ENCODE peak calls at places on chromosome 14, in six cellular contexts. One of them, this sample, is unnamed.

GRCh38 chr14:96086032-96086431 is 46.9 kb downstream of the C14orf132 start:
- DNase-seq in activated naive CD8-positive, alpha-beta T cell treated with anti-CD3 and anti-CD28 coated beads, Interleukin-2, amount 50 U/mL, for 24 hours: no peak
- DNase-seq in body of pancreas: no peak
- DNase-seq in MCF 10A: peak
- DNase-seq in fibroblast of the conjunctiva: peak
- DNase-seq in GM18507: no peak
- DNase-seq in this sample: no peak

GRCh38 chr14:91924871-91925726 is 22.4 kb downstream of the FBLN5 start:
- DNase-seq in activated naive CD8-positive, alpha-beta T cell treated with anti-CD3 and anti-CD28 coated beads, Interleukin-2, amount 50 U/mL, for 24 hours: no peak
- DNase-seq in body of pancreas: no peak
- DNase-seq in fibroblast of the conjunctiva: no peak
- DNase-seq in GM18507: no peak
- DNase-seq in MCF 10A: no peak
- DNase-seq in this sample: no peak

GRCh38 chr14:44030963-44031362 is 476.1 kb downstream of the FSCB start:
- DNase-seq in GM18507: no peak
- DNase-seq in MCF 10A: no peak
- DNase-seq in fibroblast of the conjunctiva: no peak
- DNase-seq in body of pancreas: no peak
- DNase-seq in activated naive CD8-positive, alpha-beta T cell treated with anti-CD3 and anti-CD28 coated beads, Interleukin-2, amount 50 U/mL, for 24 hours: no peak
- DNase-seq in this sample: no peak

GRCh38 chr14:74403619-74404417 is 22.2 kb downstream of the SYNDIG1L start:
- DNase-seq in body of pancreas: no peak
- DNase-seq in fibroblast of the conjunctiva: no peak
- DNase-seq in GM18507: no peak
- DNase-seq in activated naive CD8-positive, alpha-beta T cell treated with anti-CD3 and anti-CD28 coated beads, Interleukin-2, amount 50 U/mL, for 24 hours: no peak
- DNase-seq in MCF 10A: no peak
- DNase-seq in this sample: no peak

GRCh38 chr14:65880507-65880906 is 468.0 kb downstream of the FUT8 start:
- DNase-seq in GM18507: no peak
- DNase-seq in fibroblast of the conjunctiva: no peak
- DNase-seq in activated naive CD8-positive, alpha-beta T cell treated with anti-CD3 and anti-CD28 coated beads, Interleukin-2, amount 50 U/mL, for 24 hours: no peak
- DNase-seq in body of pancreas: no peak
- DNase-seq in MCF 10A: no peak
- DNase-seq in this sample: no peak

GRCh38 chr14:71625175-71625574 is 307.1 kb upstream of the RGS6 start:
- DNase-seq in body of pancreas: no peak
- DNase-seq in activated naive CD8-positive, alpha-beta T cell treated with anti-CD3 and anti-CD28 coated beads, Interleukin-2, amount 50 U/mL, for 24 hours: no peak
- DNase-seq in fibroblast of the conjunctiva: no peak
- DNase-seq in GM18507: no peak
- DNase-seq in MCF 10A: peak
- DNase-seq in this sample: no peak

GRCh38 chr14:40463886-40464285 is 1031.7 kb upstream of the FBXO33 start:
- DNase-seq in activated naive CD8-positive, alpha-beta T cell treated with anti-CD3 and anti-CD28 coated beads, Interleukin-2, amount 50 U/mL, for 24 hours: no peak
- DNase-seq in GM18507: no peak
- DNase-seq in body of pancreas: no peak
- DNase-seq in MCF 10A: no peak
- DNase-seq in fibroblast of the conjunctiva: no peak
- DNase-seq in this sample: no peak

GRCh38 chr14:55398679-55399078 is 13.0 kb downstream of the ATG14 start:
- DNase-seq in body of pancreas: no peak
- DNase-seq in activated naive CD8-positive, alpha-beta T cell treated with anti-CD3 and anti-CD28 coated beads, Interleukin-2, amount 50 U/mL, for 24 hours: no peak
- DNase-seq in fibroblast of the conjunctiva: peak
- DNase-seq in MCF 10A: peak
- DNase-seq in GM18507: no peak
- DNase-seq in this sample: no peak

GRCh38 chr14:68772761-68773381 is 20.0 kb downstream of the ZFP36L1 start:
- DNase-seq in GM18507: no peak
- DNase-seq in activated naive CD8-positive, alpha-beta T cell treated with anti-CD3 and anti-CD28 coated beads, Interleukin-2, amount 50 U/mL, for 24 hours: no peak
- DNase-seq in body of pancreas: peak
- DNase-seq in fibroblast of the conjunctiva: no peak
- DNase-seq in MCF 10A: no peak
- DNase-seq in this sample: no peak

GRCh38 chr14:37131205-37131604 is 41.2 kb downstream of the SLC25A21 start:
- DNase-seq in MCF 10A: no peak
- DNase-seq in GM18507: no peak
- DNase-seq in activated naive CD8-positive, alpha-beta T cell treated with anti-CD3 and anti-CD28 coated beads, Interleukin-2, amount 50 U/mL, for 24 hours: no peak
- DNase-seq in fibroblast of the conjunctiva: no peak
- DNase-seq in body of pancreas: no peak
- DNase-seq in this sample: no peak

GRCh38 chr14:59123975-59124374 is 64.5 kb upstream of the DAAM1 start:
- DNase-seq in activated naive CD8-positive, alpha-beta T cell treated with anti-CD3 and anti-CD28 coated beads, Interleukin-2, amount 50 U/mL, for 24 hours: no peak
- DNase-seq in fibroblast of the conjunctiva: peak
- DNase-seq in GM18507: no peak
- DNase-seq in body of pancreas: no peak
- DNase-seq in MCF 10A: peak
- DNase-seq in this sample: no peak

GRCh38 chr14:50447491-50447890 is 50.8 kb upstream of the CDKL1 start:
- DNase-seq in activated naive CD8-positive, alpha-beta T cell treated with anti-CD3 and anti-CD28 coated beads, Interleukin-2, amount 50 U/mL, for 24 hours: no peak
- DNase-seq in GM18507: no peak
- DNase-seq in fibroblast of the conjunctiva: no peak
- DNase-seq in MCF 10A: peak
- DNase-seq in body of pancreas: no peak
- DNase-seq in this sample: no peak

GRCh38 chr14:68718033-68718725 is 74.7 kb downstream of the ZFP36L1 start:
- DNase-seq in MCF 10A: peak
- DNase-seq in body of pancreas: peak
- DNase-seq in activated naive CD8-positive, alpha-beta T cell treated with anti-CD3 and anti-CD28 coated beads, Interleukin-2, amount 50 U/mL, for 24 hours: no peak
- DNase-seq in GM18507: no peak
- DNase-seq in fibroblast of the conjunctiva: no peak
- DNase-seq in this sample: no peak

GRCh38 chr14:61460063-61460462 is 138.7 kb downstream of the PRKCH start:
- DNase-seq in fibroblast of the conjunctiva: no peak
- DNase-seq in activated naive CD8-positive, alpha-beta T cell treated with anti-CD3 and anti-CD28 coated beads, Interleukin-2, amount 50 U/mL, for 24 hours: no peak
- DNase-seq in MCF 10A: no peak
- DNase-seq in GM18507: no peak
- DNase-seq in body of pancreas: no peak
- DNase-seq in this sample: no peak

This sample was measured in osteocyte.